ENCODE peak calls at places on chromosomes 11 and 22, in seven cellular contexts. W is IMR-90, P is H9, S is H1, L is mesenchymal stem cell, X is mesendoderm, G is trophoblast cell. H is an unnamed sample. For H3K79me1, the result is how much of the 10 kb centered on the place peaks cover.

GRCh38 chr11:32451808-32452207 is 16.5 kb upstream of the WT1 start:
- DNase-seq in W (no peak), X (no peak), S (no peak), G (no peak), P (no peak), L (no peak), H (no peak)

GRCh38 chr11:70152244-70152643 is 50.9 kb upstream of the FADD start:
- DNase-seq in G (no peak), L (no peak), P (no peak), X (no peak), W (no peak), S (no peak), H (no peak)

GRCh38 chr11:57791321-57792059 is 29.9 kb downstream of the CTNND1 start:
- DNase-seq in P (peak), W (no peak), X (no peak), G (peak), S (no peak), L (no peak), H (no peak)

GRCh38 chr11:60318726-60319125 is 8.3 kb upstream of the MS4A6E start:
- DNase-seq in S (no peak), G (peak), P (no peak), X (no peak), L (no peak), W (no peak), H (no peak)

GRCh38 chr22:19875531-19876313 is 21.0 kb upstream of the GNB1L start:
- DNase-seq in X (no peak), L (no peak), W (no peak), P (no peak), G (no peak), S (peak), H (no peak)

GRCh38 chr11:118924591-118925585 is 838 bp downstream of the BCL9L start:
- DNase-seq in S (peak), X (peak), W (peak), P (peak), L (peak), G (no peak), H (no peak)

GRCh38 chr22:36386900-36387663 is 685 bp downstream of the MYH9 start:
- DNase-seq in S (no peak), G (no peak), X (no peak), L (no peak), W (no peak), P (no peak), H (no peak)

GRCh38 chr22:28884754-28885375 is 1.5 kb downstream of the ZNRF3 start:
- DNase-seq in L (peak), S (no peak), G (no peak), W (no peak), X (peak), P (no peak), H (no peak)

GRCh38 chr11:1928891-1929541 is 9.5 kb downstream of the TNNT3 start:
- DNase-seq in P (no peak), X (no peak), S (no peak), W (no peak), G (no peak), L (no peak), H (no peak)

GRCh38 chr11:133928628-133929059 is 28.1 kb downstream of the IGSF9B start:
- DNase-seq in S (no peak), L (no peak), W (no peak), G (peak), X (peak), P (peak), H (no peak)

GRCh38 chr22:30302810-30303138 is 13.5 kb upstream of the CASTOR1 start:
- DNase-seq in X (no peak), L (no peak), G (peak), P (no peak), S (no peak), W (no peak), H (no peak)

GRCh38 chr11:3745161-3745560 is 52.2 kb downstream of the NUP98 start:
- DNase-seq in S (no peak), W (no peak), P (no peak), X (no peak), L (no peak), G (peak), H (no peak)

GRCh38 chr11:71201231-71201630 is 51.1 kb downstream of the SHANK2 start:
- DNase-seq in P (no peak), G (no peak), L (no peak), S (no peak), X (no peak), W (no peak), H (no peak)

GRCh38 chr11:71200172-71200716 is 52.1 kb downstream of the SHANK2 start:
- DNase-seq in G (peak), S (no peak), W (no peak), X (no peak), P (no peak), L (peak), H (no peak)

GRCh38 chr11:71201936-71202597 is 50.3 kb downstream of the SHANK2 start:
- DNase-seq in X (no peak), W (no peak), P (no peak), L (no peak), G (no peak), S (no peak), H (no peak)

GRCh38 chr11:71199226-71199815 is 53.1 kb downstream of the SHANK2 start:
- DNase-seq in G (peak), X (no peak), L (no peak), S (no peak), P (no peak), W (no peak), H (no peak)

DNA sequence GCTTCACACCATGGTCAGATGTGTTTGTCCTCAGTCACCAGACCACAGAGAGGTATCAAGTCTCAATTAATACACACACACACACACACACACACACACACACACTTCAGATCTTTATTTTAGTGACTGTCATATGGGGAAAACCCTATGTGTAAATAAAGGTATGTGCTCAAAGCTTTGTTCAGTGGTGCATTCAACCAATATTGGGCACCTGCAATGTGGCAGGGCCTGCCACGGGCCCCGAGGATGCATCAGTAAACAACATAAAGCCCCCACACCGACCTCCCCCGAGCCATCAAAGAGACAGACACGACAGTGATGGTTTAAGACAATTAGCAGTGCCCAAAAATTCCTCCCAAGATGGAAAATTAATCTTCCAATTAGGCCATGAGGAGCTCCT is 51.6 kb downstream of the SHANK2 start:
- DNase-seq in L (no peak), G (no peak), P (no peak), W (no peak), X (no peak), S (no peak), H (no peak)
- H3K4me2 ChIP-seq in L (no peak), G (no peak), P (no peak), W (no peak), X (no peak), S (no peak), H (no peak)

GRCh38 chr11:83945953-83946352 is 659.8 kb upstream of the CCDC90B start:
- DNase-seq in G (no peak), S (no peak), L (no peak), X (no peak), P (no peak), W (no peak), H (no peak)

GRCh38 chr11:83938148-83938547 is 652.0 kb upstream of the CCDC90B start:
- DNase-seq in W (no peak), S (no peak), P (no peak), L (no peak), G (no peak), X (no peak), H (no peak)

GRCh38 chr11:83941050-83941449 is 654.9 kb upstream of the CCDC90B start:
- DNase-seq in S (no peak), L (no peak), X (no peak), W (no peak), G (no peak), P (no peak), H (no peak)
- H3K79me1 ChIP-seq in S (under half), L (under half), X (under half), W (under half), G (under half), P (under half), H (under half)

DNA sequence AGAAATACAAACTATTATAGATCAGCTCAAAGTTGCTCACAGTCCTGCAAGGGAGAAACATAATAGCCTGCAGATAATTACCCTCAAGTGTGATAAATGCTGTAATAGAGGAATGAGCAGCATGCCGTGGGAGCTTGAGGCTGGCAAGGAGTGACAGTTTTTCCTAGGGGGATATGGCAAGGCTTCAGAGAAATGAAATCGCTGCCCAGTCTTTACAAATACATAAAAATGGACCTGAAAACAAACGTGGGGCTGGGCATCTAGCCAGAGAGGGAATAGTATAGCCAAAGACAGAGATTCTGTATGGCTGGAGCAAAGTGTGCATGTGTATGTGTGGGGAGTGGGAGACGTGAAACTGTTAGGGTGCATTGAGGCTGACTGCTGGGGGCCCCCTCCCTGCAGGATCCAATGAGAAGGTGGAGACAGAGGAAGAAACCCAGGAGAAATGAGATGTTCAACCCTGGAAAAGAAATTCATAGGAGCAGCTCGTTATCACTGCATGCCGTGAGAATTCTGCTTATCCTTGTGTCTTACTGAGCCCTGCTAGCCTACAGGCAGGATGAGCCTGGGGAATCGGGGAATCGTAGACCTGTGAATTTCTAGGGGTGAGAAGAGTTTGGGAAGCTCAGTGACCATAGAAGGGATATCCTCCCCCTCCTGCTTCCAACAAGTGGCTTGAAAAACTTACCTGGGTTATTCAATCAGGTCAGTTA is 167.0 kb downstream of the LDLRAD3 start:
- DNase-seq in X (peak), W (no peak), L (no peak), G (no peak), P (no peak), S (no peak), H (no peak)
- H3K4me2 ChIP-seq in X (no peak), W (no peak), L (no peak), G (no peak), P (peak), S (peak), H (peak)

DNA sequence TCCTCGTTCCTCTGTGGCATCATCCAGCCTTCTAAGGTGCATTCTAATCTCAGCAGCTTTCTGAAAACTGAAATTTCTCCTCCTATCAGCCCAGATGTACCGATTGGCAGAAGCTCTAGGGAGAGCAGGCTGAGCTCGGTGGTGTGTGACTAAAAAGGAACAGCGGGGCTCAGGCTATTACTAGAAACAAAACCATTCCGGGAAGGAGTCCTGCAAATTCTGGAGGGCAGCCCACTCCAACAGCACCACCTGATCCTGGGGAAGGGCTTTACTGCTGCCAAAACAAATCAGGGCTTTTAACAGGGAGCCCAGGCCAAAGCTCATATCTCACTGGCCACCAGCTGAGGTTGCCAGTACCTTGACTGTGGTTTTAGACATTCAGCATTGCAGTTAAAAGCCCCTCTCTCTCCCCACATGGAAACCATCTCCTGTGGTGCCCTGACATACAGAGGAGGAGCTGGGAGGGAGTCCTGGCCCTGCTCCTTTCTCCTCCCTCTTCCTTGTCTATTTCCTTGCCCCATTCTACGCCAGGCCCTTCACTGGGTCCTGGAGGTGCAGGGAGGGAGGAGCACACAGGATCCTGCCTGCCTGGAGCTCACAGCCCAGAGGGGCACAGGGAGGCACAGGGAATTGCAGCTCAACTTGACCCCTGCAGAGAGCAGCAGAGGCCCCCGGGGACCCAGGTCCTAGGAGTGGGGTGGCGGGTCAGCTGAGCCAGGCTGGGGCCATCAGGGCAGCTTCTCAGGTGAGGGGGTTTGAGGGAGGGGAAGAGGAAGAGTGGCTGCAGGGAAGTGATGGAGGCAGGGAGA is 889 bp downstream of the PLAAT4 start:
- DNase-seq in L (no peak), X (no peak), G (no peak), W (peak), S (no peak), P (no peak), H (no peak)
- H3K79me1 ChIP-seq in L (under half), X (under half), G (under half), W (under half), S (under half), P (under half), H (under half)

GRCh38 chr11:65330544-65330943 is 3.1 kb upstream of the DPF2 start:
- DNase-seq in X (no peak), P (no peak), W (no peak), G (no peak), S (no peak), L (no peak), H (no peak)

GRCh38 chr11:65338680-65339079 is 5.0 kb downstream of the DPF2 start:
- DNase-seq in G (no peak), S (no peak), P (no peak), W (no peak), L (no peak), X (no peak), H (no peak)

GRCh38 chr11:65329944-65330403 is 3.7 kb upstream of the DPF2 start:
- DNase-seq in P (peak), L (peak), S (peak), W (peak), G (peak), X (peak), H (peak)

GRCh38 chr11:65329503-65329902 is 4.1 kb upstream of the DPF2 start:
- DNase-seq in P (no peak), S (no peak), L (no peak), X (no peak), G (no peak), W (no peak), H (no peak)

GRCh38 chr11:65334696-65335295 is 1.1 kb downstream of the DPF2 start:
- DNase-seq in X (no peak), S (no peak), W (no peak), P (no peak), L (peak), G (no peak), H (no peak)
- H3K4me2 ChIP-seq in X (peak), S (peak), W (peak), P (peak), L (peak), G (peak), H (peak)

GRCh38 chr11:116842909-116843308 is 5.5 kb upstream of the APOA1 start:
- DNase-seq in L (no peak), G (no peak), P (no peak), W (no peak), X (no peak), S (no peak), H (no peak)

GRCh38 chr11:116840746-116841296 is 3.4 kb upstream of the APOA1 start:
- DNase-seq in W (no peak), X (no peak), S (no peak), P (no peak), L (no peak), G (no peak), H (no peak)

GRCh38 chr11:116844722-116845121 is 7.3 kb upstream of the APOA1 start:
- DNase-seq in W (no peak), S (no peak), P (no peak), L (no peak), G (no peak), X (no peak), H (no peak)

GRCh38 chr11:116842117-116842516 is 4.7 kb upstream of the APOA1 start:
- DNase-seq in G (no peak), P (no peak), W (no peak), L (no peak), X (no peak), S (no peak), H (no peak)

GRCh38 chr11:116843661-116844060 is 6.2 kb upstream of the APOA1 start:
- DNase-seq in G (no peak), W (no peak), S (no peak), P (no peak), X (no peak), L (no peak), H (no peak)
- H3K79me1 ChIP-seq in G (under half), W (under half), S (under half), P (under half), X (under half), L (under half), H (under half)

DNA sequence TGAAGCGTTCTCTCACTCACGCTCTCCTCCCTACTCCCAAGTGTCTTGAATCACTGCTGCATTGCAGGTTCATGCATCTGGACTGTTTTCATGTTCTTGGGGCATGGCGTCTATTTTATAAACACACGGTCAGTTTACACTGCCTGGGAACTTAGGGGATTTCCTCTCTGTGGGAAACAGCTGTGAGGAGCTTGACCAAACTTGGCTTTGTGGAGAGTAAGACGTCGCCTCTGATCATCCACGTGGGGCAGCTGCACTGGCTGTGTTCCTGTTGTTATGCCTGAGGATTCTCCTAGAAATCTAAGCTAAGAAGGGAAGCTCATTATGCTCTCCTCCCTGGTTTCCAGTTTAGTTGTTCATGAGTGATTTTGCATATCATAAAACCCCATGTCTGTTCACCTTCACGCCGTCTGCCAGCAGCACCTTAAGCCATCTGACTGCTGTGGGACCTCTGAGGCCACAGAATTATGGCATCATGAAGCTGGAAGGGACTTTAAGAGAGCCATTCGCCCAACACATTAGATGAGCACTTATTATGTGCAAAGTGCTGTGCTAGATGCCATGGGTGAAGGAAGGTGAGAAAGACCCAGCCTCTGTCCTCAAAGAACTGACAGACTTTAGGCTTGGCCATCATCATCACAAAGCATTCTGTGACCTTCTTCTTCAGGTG is 38.8 kb upstream of the POU2AF1 start:
- DNase-seq in S (no peak), P (no peak), W (peak), L (peak), X (no peak), G (no peak), H (no peak)
- H3K4me2 ChIP-seq in S (no peak), P (no peak), W (no peak), L (no peak), X (no peak), G (no peak), H (no peak)